ENCODE peak calls at places on chromosomes 6 and 20, in four cellular contexts. K, X, Q and G are unnamed samples.

GRCh38 chr6:169913096-169913615 is 161.7 kb downstream of the ERMARD start:
- DNase-seq in K (no peak), X (no peak), Q (no peak), G (no peak)

GRCh38 chr6:98877250-98877649 is 42.9 kb downstream of the POU3F2 start:
- DNase-seq in K (no peak), X (no peak), Q (no peak), G (no peak)

GRCh38 chr6:162733489-162733888 is 5.7 kb downstream of the PACRG start:
- DNase-seq in K (no peak), X (no peak), Q (no peak), G (no peak)

GRCh38 chr6:121666809-121667208 is 231.4 kb downstream of the GJA1 start:
- DNase-seq in K (peak; percentile 88), X (no peak), Q (no peak), G (no peak)

GRCh38 chr6:52990342-52990741 is 4.7 kb downstream of the GSTA4 start:
- DNase-seq in K (peak; percentile 56), X (no peak), Q (no peak), G (peak; percentile 81)

GRCh38 chr6:170180671-170181337 is 110.1 kb downstream of the DLL1 start:
- DNase-seq in K (no peak), X (no peak), Q (no peak), G (peak; percentile 58)

GRCh38 chr6:75422024-75422639 is 71.5 kb downstream of the FILIP1 start:
- DNase-seq in K (no peak), X (no peak), Q (no peak), G (no peak)

GRCh38 chr20:60039526-60039925 is 81.3 kb downstream of the CDH26 start:
- DNase-seq in K (no peak), X (no peak), Q (no peak), G (no peak)

GRCh38 chr6:88982720-88983119 is 19.3 kb upstream of the RNGTT start:
- DNase-seq in K (peak; percentile 84), X (peak; percentile 77), Q (peak; percentile 43), G (peak; percentile 69)

GRCh38 chr20:40524071-40524470 is 165.0 kb downstream of the MAFB start:
- DNase-seq in K (peak; percentile 19), X (no peak), Q (no peak), G (no peak)

GRCh38 chr6:117840541-117840983 is 66.5 kb upstream of the SLC35F1 start:
- DNase-seq in K (peak; percentile 74), X (no peak), Q (no peak), G (peak; percentile 34)

GRCh38 chr6:5570641-5571040 is 309.3 kb downstream of the FARS2 start:
- DNase-seq in K (no peak), X (no peak), Q (no peak), G (no peak)

GRCh38 chr20:49846206-49846807 is 33.7 kb downstream of the SLC9A8 start:
- DNase-seq in K (peak; percentile 23), X (no peak), Q (peak; percentile 78), G (peak; percentile 76)

GRCh38 chr6:26240157-26240980 is 124.6 kb upstream of the BTN3A2 start:
- DNase-seq in K (peak; percentile 89), X (no peak), Q (peak; percentile 90), G (peak; percentile 65)

GRCh38 chr6:87881342-87881895 is 166.2 kb upstream of the SPACA1 start:
- DNase-seq in K (no peak), X (no peak), Q (no peak), G (no peak)

GRCh38 chr6:87875781-87876180 is 171.9 kb upstream of the SPACA1 start:
- DNase-seq in K (no peak), X (no peak), Q (no peak), G (no peak)

GRCh38 chr6:87884203-87884602 is 163.4 kb upstream of the SPACA1 start:
- DNase-seq in K (no peak), X (no peak), Q (no peak), G (no peak)

GRCh38 chr6:87873556-87873955 is 171.5 kb upstream of the AKIRIN2 start:
- DNase-seq in K (no peak), X (no peak), Q (no peak), G (no peak)

GRCh38 chr6:87879144-87879861 is 168.3 kb upstream of the SPACA1 start:
- DNase-seq in K (no peak), X (no peak), Q (no peak), G (no peak)
- H3K27me3 ChIP-seq in K (no peaks in the 10 kb centered on the region), X (no peaks in the 10 kb centered on the region), Q (no peaks in the 10 kb centered on the region), G (peaks cover 29% of the 10 kb centered on the region)

GRCh38 chr6:19410477-19410876 is 426.7 kb upstream of the ID4 start:
- DNase-seq in K (peak; percentile 92), X (no peak), Q (peak; percentile 36), G (no peak)
- H3K9me3 ChIP-seq in K (no peaks in the 10 kb centered on the region), X (no peaks in the 10 kb centered on the region), Q (no peaks in the 10 kb centered on the region), G (peaks cover 2% of the 10 kb centered on the region)

GRCh38 chr6:42901538-42901957 is 14.3 kb upstream of the PTCRA start:
- DNase-seq in K (peak; percentile 70), X (peak; percentile 57), Q (peak; percentile 90), G (peak; percentile 81)

GRCh38 chr6:42904467-42904866 is 11.4 kb upstream of the PTCRA start:
- DNase-seq in K (no peak), X (no peak), Q (no peak), G (no peak)

GRCh38 chr6:42911171-42912021 is 4.5 kb upstream of the PTCRA start:
- DNase-seq in K (no peak), X (no peak), Q (peak; percentile 34), G (peak; percentile 78)

GRCh38 chr6:42909835-42910234 is 6.0 kb upstream of the PTCRA start:
- DNase-seq in K (no peak), X (no peak), Q (no peak), G (no peak)

DNA sequence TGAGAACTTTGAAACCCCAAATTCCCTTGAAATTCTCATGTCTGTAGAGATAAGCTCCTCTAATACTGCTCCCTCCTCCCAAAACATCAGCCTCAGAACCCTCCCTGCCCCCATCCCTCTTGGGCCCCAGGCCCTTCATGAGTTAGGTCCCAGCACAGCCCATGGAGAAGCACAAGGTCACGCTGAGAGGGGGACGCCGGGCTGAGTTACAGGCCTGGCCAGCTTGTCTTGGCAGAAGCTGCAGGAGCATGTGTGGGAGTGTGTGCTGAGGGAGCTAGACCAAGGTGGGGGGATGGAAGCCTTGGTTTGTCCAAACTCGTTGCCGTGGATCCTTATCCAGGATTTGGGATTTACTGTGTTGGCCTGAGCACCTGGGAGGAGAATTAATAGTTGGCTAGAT is 8.5 kb upstream of the PTCRA start:
- DNase-seq in K (no peak), X (no peak), Q (peak; percentile 85), G (peak; percentile 78)
- H3K4me1 ChIP-seq in K (no peaks in the 10 kb centered on the region), X (peaks cover 9% of the 10 kb centered on the region), Q (peaks cover 27% of the 10 kb centered on the region), G (peaks cover 7% of the 10 kb centered on the region)

DNA sequence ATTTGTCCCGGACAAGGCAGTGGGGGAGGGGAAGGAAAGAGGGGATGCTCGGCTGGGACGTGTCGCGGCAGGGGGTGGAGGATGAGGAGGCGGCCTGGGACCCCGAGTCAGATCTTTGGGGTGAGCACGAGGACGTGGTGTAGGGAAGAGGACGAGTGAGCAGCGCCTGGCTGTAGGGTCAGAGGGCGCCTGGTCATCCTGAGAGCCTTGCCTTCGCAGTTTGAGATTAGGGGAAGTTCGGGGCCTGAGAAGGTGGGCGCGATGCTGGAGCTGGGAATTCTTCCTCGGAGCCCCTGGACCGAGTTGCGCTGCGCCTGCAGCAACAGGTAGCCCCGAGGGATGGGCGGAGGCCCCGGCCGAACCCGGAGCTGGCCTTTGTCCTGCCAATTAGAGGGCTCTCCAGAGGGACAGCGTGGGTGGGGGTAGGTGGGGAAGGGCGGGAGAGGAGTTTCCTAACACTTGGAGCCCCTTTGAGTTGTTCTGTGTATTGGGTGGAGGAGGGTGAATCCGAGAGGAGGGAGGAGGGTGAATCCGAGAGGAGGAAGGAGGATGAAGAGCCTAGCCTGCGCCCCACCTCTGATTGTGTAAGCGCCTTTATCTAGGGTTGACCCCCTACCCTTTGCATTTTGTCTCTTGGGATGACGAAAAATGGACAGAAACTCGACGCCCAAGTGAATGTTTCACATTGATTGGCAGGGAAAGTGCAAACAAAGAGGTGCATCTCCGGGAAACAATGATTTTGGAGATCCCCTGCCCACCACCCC is 72.1 kb downstream of the SOX4 start:
- DNase-seq in K (peak; percentile 10), X (no peak), Q (no peak), G (no peak)
- H3K27me3 ChIP-seq in K (peaks cover 15% of the 10 kb centered on the region), X (no peaks in the 10 kb centered on the region), Q (no peaks in the 10 kb centered on the region), G (peaks cover 61% of the 10 kb centered on the region)

DNA sequence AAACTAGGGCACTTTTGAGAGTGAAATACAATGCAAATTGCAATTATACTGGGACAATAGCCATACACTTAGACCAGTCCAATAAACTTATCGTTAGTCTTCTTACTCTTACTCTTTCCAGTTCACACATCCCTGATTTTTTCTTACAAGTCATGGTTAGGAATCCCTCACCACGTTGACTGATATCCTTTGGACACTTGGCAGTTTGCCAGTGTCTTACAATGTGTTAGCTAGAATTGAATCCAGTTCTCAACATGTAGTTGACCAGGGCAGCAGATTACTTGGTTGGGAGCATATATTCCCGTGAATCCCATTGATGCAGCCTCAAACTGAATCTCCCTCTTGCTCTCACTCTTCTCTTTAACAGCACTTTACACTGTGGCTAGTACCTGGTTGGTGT is 519.6 kb upstream of the ID4 start:
- DNase-seq in K (no peak), X (no peak), Q (no peak), G (no peak)
- H3K9me3 ChIP-seq in K (no peaks in the 10 kb centered on the region), X (no peaks in the 10 kb centered on the region), Q (no peaks in the 10 kb centered on the region), G (no peaks in the 10 kb centered on the region)

GRCh38 chr6:33318426-33319073 is 1.0 kb upstream of the ZBTB22 start:
- DNase-seq in K (no peak), X (no peak), Q (no peak), G (no peak)
- H3K4me1 ChIP-seq in K (peaks cover 40% of the 10 kb centered on the region), X (peaks cover 71% of the 10 kb centered on the region), Q (peaks cover 46% of the 10 kb centered on the region), G (peaks cover 58% of the 10 kb centered on the region)

DNA sequence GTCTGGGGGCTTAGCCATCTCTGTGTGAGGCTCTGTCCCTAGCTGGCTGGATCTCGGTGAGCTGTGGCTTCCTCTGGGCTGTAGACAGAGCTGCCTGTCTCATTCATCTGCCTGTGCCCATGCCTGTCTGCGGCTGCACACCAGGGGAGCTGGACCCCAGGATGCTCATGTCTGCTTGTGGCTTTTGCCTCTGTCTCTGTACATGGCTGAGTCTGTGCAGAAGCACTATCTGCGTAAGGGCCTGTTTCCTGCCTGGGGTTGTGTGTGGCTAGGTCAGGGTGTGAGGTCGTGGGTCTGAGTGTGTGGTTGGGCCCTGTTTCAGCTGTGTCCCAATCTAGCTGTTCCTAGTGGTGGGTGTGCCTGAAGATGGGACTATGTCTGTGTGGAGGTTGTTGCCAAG is 68.2 kb downstream of the CDH22 start:
- DNase-seq in K (no peak), X (no peak), Q (no peak), G (no peak)
- H3K27me3 ChIP-seq in K (no peaks in the 10 kb centered on the region), X (no peaks in the 10 kb centered on the region), Q (no peaks in the 10 kb centered on the region), G (peaks cover 3% of the 10 kb centered on the region)

GRCh38 chr6:168662301-168662936 is 221.4 kb downstream of the SMOC2 start:
- DNase-seq in K (no peak), X (no peak), Q (no peak), G (no peak)
- H3K9me3 ChIP-seq in K (no peaks in the 10 kb centered on the region), X (no peaks in the 10 kb centered on the region), Q (no peaks in the 10 kb centered on the region), G (no peaks in the 10 kb centered on the region)

DNA sequence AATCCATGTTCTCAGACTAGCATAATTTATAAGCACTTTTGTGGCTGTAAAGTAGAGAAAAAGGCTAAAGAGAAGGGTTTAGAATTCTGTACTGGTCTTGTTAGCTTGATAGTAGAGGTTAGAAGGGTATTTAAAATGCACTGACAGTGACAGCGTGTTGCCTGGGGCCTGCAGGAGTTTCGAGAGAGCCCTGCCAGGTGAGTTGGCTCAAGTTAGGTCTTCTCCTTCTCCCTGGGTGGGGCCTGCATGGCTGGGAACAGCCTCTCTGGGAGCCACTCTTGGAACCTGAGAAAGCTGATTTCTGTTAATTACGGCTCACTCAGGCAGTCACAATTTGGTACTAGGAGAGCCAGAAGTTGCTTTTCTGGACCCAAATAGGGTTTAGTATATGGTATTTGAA is 103.7 kb downstream of the ARID1B start:
- DNase-seq in K (no peak), X (no peak), Q (no peak), G (no peak)
- H3K4me1 ChIP-seq in K (no peaks in the 10 kb centered on the region), X (peaks cover 48% of the 10 kb centered on the region), Q (peaks cover 8% of the 10 kb centered on the region), G (no peaks in the 10 kb centered on the region)